ENCODE peak calls at places on chromosomes 16 and 17, in ten cellular contexts. X is AG04450; I is amygdala; B is kidney tubule cell; N is central memory CD4-positive, alpha-beta T cell; D is fibroblast of mammary gland; Y is mucosa of gallbladder; J is caudate nucleus; R is stimulated activated CD8-positive, alpha-beta memory T cell treated with anti-CD3 and anti-CD28 coated beads, Interleukin-7, amount 100 ng/mL, for 1 hour; C is NCI-H1105 treated with DMSO at 0.1 percent for 48 hours. H is an unnamed sample.

GRCh38 chr16:79007614-79008013 is 592.9 kb downstream of the MAF start:
- DNase-seq in D (no peak), X (no peak), B (peak), I (no peak), C (no peak), J (no peak), R (no peak), N (no peak), Y (no peak), H (no peak)

GRCh38 chr16:30896203-30896889 is at the start of gene CTF1:
- DNase-seq in C (peak), X (peak), D (peak), N (no peak), I (peak), B (peak), R (no peak), Y (peak), J (peak), H (peak)

GRCh38 chr17:77958716-77959215 is 263 bp downstream of the TNRC6C start:
- DNase-seq in D (no peak), I (no peak), R (no peak), J (no peak), N (no peak), C (no peak), Y (no peak), X (no peak), B (no peak), H (no peak)

GRCh38 chr16:69796285-69797118 is 34.4 kb downstream of the WWP2 start:
- DNase-seq in R (no peak), Y (peak), X (peak), N (peak), D (peak), I (peak), C (peak), J (peak), B (peak), H (no peak)

GRCh38 chr17:45666641-45667040 is 117.5 kb upstream of the CRHR1 start:
- DNase-seq in X (no peak), N (no peak), J (no peak), I (no peak), B (no peak), D (no peak), Y (no peak), R (no peak), C (no peak), H (no peak)

GRCh38 chr16:78684040-78684611 is 584.7 kb downstream of the WWOX start:
- DNase-seq in R (no peak), D (peak), N (no peak), I (no peak), Y (peak), J (no peak), B (peak), X (no peak), C (no peak), H (peak)

GRCh38 chr17:6170349-6170748 is 100.2 kb downstream of the WSCD1 start:
- DNase-seq in J (no peak), C (peak), I (no peak), R (no peak), X (no peak), Y (no peak), B (no peak), D (no peak), N (no peak), H (no peak)

GRCh38 chr17:47802341-47803022 is 19.1 kb downstream of the OSBPL7 start:
- DNase-seq in N (peak), B (peak), D (peak), R (peak), Y (no peak), X (no peak), C (peak), I (no peak), J (peak), H (peak)

GRCh38 chr16:50245417-50246298 is 20.7 kb upstream of the ADCY7 start:
- DNase-seq in B (peak), D (peak), N (peak), I (no peak), R (no peak), C (peak), J (no peak), X (no peak), Y (no peak), H (peak)

GRCh38 chr17:40062347-40063033 is at the start of gene THRA:
- DNase-seq in R (no peak), X (no peak), J (peak), Y (peak), B (peak), N (peak), I (peak), D (no peak), C (peak), H (peak)

GRCh38 chr17:40312131-40312731 is 3.3 kb downstream of the RARA start:
- DNase-seq in J (peak), N (no peak), C (no peak), R (no peak), B (peak), D (no peak), X (no peak), I (no peak), Y (no peak), H (peak)

GRCh38 chr16:31073073-31073822 is 792 bp downstream of the ZNF668 start:
- DNase-seq in J (peak), X (peak), D (peak), I (peak), R (peak), C (peak), N (peak), B (peak), Y (peak), H (peak)

GRCh38 chr16:69187387-69187890 is 475 bp downstream of the SNTB2 start:
- DNase-seq in Y (peak), J (peak), C (peak), I (no peak), N (peak), D (no peak), B (peak), X (no peak), R (no peak), H (peak)

GRCh38 chr17:29158515-29159275 is 21.5 kb downstream of the MYO18A start:
- DNase-seq in J (no peak), R (no peak), D (no peak), X (peak), I (no peak), N (no peak), B (peak), Y (peak), C (no peak), H (no peak)

GRCh38 chr17:60720763-60721531 is 43.3 kb downstream of the BCAS3 start:
- DNase-seq in I (peak), N (peak), J (no peak), B (peak), D (peak), C (peak), R (no peak), Y (peak), X (peak), H (no peak)

GRCh38 chr17:60170835-60171752 is 21.3 kb downstream of the CA4 start:
- DNase-seq in I (peak), D (peak), J (peak), C (no peak), X (no peak), N (no peak), Y (peak), B (no peak), R (no peak), H (no peak)

GRCh38 chr17:51120357-51120738 is 320 bp downstream of the SPAG9 start:
- DNase-seq in N (no peak), X (no peak), I (no peak), D (no peak), J (peak), Y (no peak), R (no peak), B (peak), C (peak), H (no peak)

GRCh38 chr16:71855937-71856662 is 10.3 kb downstream of the ATXN1L start:
- DNase-seq in B (peak), I (no peak), C (no peak), X (no peak), N (peak), J (no peak), R (no peak), D (no peak), Y (no peak), H (no peak)

GRCh38 chr17:44198721-44199552 is 747 bp downstream of the ATXN7L3 start:
- DNase-seq in R (peak), N (peak), B (peak), C (peak), J (peak), X (no peak), I (peak), D (no peak), Y (peak), H (peak)

GRCh38 chr17:55322451-55322985 is 57.8 kb downstream of the HLF start:
- DNase-seq in Y (no peak), X (no peak), J (no peak), R (no peak), N (no peak), B (no peak), D (no peak), C (no peak), I (no peak), H (no peak)

GRCh38 chr16:30005341-30006094 is 5.3 kb downstream of the DOC2A start:
- DNase-seq in X (no peak), R (peak), I (no peak), B (peak), D (peak), N (peak), C (peak), Y (no peak), J (no peak), H (no peak)

GRCh38 chr17:39608142-39608541 is 422 bp upstream of the NEUROD2 start:
- DNase-seq in R (no peak), D (no peak), N (no peak), X (no peak), I (no peak), B (no peak), J (no peak), C (no peak), Y (no peak), H (no peak)

GRCh38 chr16:78437352-78437968 is 338.0 kb downstream of the WWOX start:
- DNase-seq in I (no peak), R (peak), Y (no peak), N (peak), D (peak), J (peak), C (peak), X (no peak), B (peak), H (peak)

GRCh38 chr16:25097304-25097988 is 14.1 kb upstream of the LCMT1 start:
- DNase-seq in C (no peak), J (no peak), D (no peak), Y (no peak), I (no peak), B (no peak), N (no peak), X (peak), R (no peak), H (no peak)

GRCh38 chr16:67192781-67193260 is 866 bp downstream of the E2F4 start:
- DNase-seq in N (peak), R (no peak), D (no peak), C (no peak), X (no peak), B (no peak), I (no peak), J (no peak), Y (no peak), H (no peak)

GRCh38 chr16:27826081-27826892 is 237.2 kb downstream of the GSG1L start:
- DNase-seq in N (no peak), J (no peak), D (no peak), Y (no peak), B (no peak), C (no peak), R (no peak), X (no peak), I (no peak), H (no peak)

GRCh38 chr16:70331588-70332358 is 14.9 kb upstream of the DDX19A start:
- DNase-seq in N (no peak), C (no peak), J (peak), R (peak), B (no peak), X (no peak), D (peak), Y (no peak), I (no peak), H (no peak)

GRCh38 chr17:33266611-33267010 is 26.5 kb downstream of the ASIC2 start:
- DNase-seq in Y (no peak), C (no peak), N (no peak), I (no peak), R (no peak), D (no peak), J (no peak), X (no peak), B (no peak), H (no peak)

GRCh38 chr16:22191089-22191965 is 14.8 kb upstream of the EEF2K start:
- DNase-seq in D (peak), Y (peak), N (peak), X (peak), B (peak), C (peak), R (peak), J (peak), I (peak), H (peak)

GRCh38 chr17:39270923-39271322 is 45.2 kb upstream of the STAC2 start:
- DNase-seq in J (no peak), N (no peak), B (peak), X (peak), C (no peak), D (peak), R (no peak), Y (no peak), I (no peak), H (no peak)

GRCh38 chr17:67836205-67836987 is 11.1 kb downstream of the BPTF start:
- DNase-seq in D (peak), C (no peak), Y (no peak), I (no peak), X (peak), N (no peak), J (no peak), B (no peak), R (no peak), H (no peak)

H was measured in mucosa of descending colon.